ENCODE peak calls at places on chromosomes 7 and 10, in four cellular contexts. One of them, this sample, is unnamed.
A peak's percentile ranks its signal among the peaks of the same experiment; 100 is the strongest.

GRCh38 chr7:107697246-107698044 is 36.8 kb downstream of the SLC26A4 start:
- DNase-seq in adrenal gland: no peak
- DNase-seq in aorta: no peak
- DNase-seq in endothelial cell of umbilical vein: peak; percentile 26
- DNase-seq in this sample: no peak

GRCh38 chr7:66542528-66543373 is 85.9 kb upstream of the KCTD7 start:
- DNase-seq in endothelial cell of umbilical vein: no peak
- DNase-seq in adrenal gland: no peak
- DNase-seq in aorta: no peak
- DNase-seq in this sample: no peak

GRCh38 chr10:97503413-97503812 is 4.7 kb downstream of the UBTD1 start:
- DNase-seq in aorta: peak; percentile 54
- DNase-seq in adrenal gland: no peak
- DNase-seq in endothelial cell of umbilical vein: no peak
- DNase-seq in this sample: no peak

GRCh38 chr10:5343561-5343960 is 21.2 kb upstream of the UCN3 start:
- DNase-seq in endothelial cell of umbilical vein: no peak
- DNase-seq in aorta: no peak
- DNase-seq in adrenal gland: no peak
- DNase-seq in this sample: peak; percentile 4

GRCh38 chr7:39749177-39749576 is 125.8 kb downstream of the RALA start:
- DNase-seq in adrenal gland: no peak
- DNase-seq in aorta: no peak
- DNase-seq in endothelial cell of umbilical vein: peak; percentile 14
- DNase-seq in this sample: no peak

GRCh38 chr7:98713411-98713810 is 96.3 kb downstream of the NPTX2 start:
- DNase-seq in endothelial cell of umbilical vein: no peak
- DNase-seq in adrenal gland: no peak
- DNase-seq in aorta: no peak
- DNase-seq in this sample: no peak

GRCh38 chr10:42933454-42934340 is 143.2 kb upstream of the RET start:
- DNase-seq in aorta: no peak
- DNase-seq in endothelial cell of umbilical vein: peak; percentile 21
- DNase-seq in adrenal gland: no peak
- DNase-seq in this sample: no peak

GRCh38 chr7:1747004-1747801 is 77.1 kb downstream of the ELFN1 start:
- DNase-seq in adrenal gland: no peak
- DNase-seq in aorta: peak; percentile 26
- DNase-seq in endothelial cell of umbilical vein: no peak
- DNase-seq in this sample: no peak

GRCh38 chr7:25694690-25695089 is 457.3 kb upstream of the NFE2L3 start:
- DNase-seq in adrenal gland: no peak
- DNase-seq in aorta: no peak
- DNase-seq in endothelial cell of umbilical vein: peak; percentile 36
- DNase-seq in this sample: no peak

GRCh38 chr10:46524471-46525176 is 31.8 kb downstream of the GPRIN2 start:
- DNase-seq in aorta: peak; percentile 60
- DNase-seq in endothelial cell of umbilical vein: peak; percentile 51
- DNase-seq in adrenal gland: no peak
- DNase-seq in this sample: no peak

GRCh38 chr7:110835209-110835608 is 255.7 kb upstream of the LRRN3 start:
- DNase-seq in endothelial cell of umbilical vein: no peak
- DNase-seq in aorta: no peak
- DNase-seq in adrenal gland: peak; percentile 29
- DNase-seq in this sample: no peak

GRCh38 chr10:24952146-24952700 is at the start of gene PRTFDC1:
- DNase-seq in adrenal gland: peak; percentile 66
- DNase-seq in endothelial cell of umbilical vein: peak; percentile 40
- DNase-seq in aorta: peak; percentile 63
- DNase-seq in this sample: no peak

GRCh38 chr7:134856692-134857091 is 77.3 kb downstream of the CALD1 start:
- DNase-seq in aorta: no peak
- DNase-seq in endothelial cell of umbilical vein: peak; percentile 50
- DNase-seq in adrenal gland: no peak
- DNase-seq in this sample: no peak

GRCh38 chr7:136183981-136184380 is 206.8 kb upstream of the MTPN start:
- DNase-seq in aorta: no peak
- DNase-seq in adrenal gland: no peak
- DNase-seq in endothelial cell of umbilical vein: no peak
- DNase-seq in this sample: no peak

GRCh38 chr10:128602183-128602582 is 476.0 kb upstream of the MKI67 start:
- DNase-seq in aorta: no peak
- DNase-seq in endothelial cell of umbilical vein: no peak
- DNase-seq in adrenal gland: no peak
- DNase-seq in this sample: no peak

GRCh38 chr10:127044191-127044590 is 139.0 kb downstream of the DOCK1 start:
- DNase-seq in adrenal gland: no peak
- DNase-seq in endothelial cell of umbilical vein: no peak
- DNase-seq in aorta: no peak
- DNase-seq in this sample: no peak

GRCh38 chr7:107468824-107469223 is 1.0 kb upstream of the GPR22 start:
- DNase-seq in aorta: no peak
- DNase-seq in endothelial cell of umbilical vein: no peak
- DNase-seq in adrenal gland: no peak
- DNase-seq in this sample: no peak

GRCh38 chr10:119412244-119412750 is 130.2 kb downstream of the RGS10 start:
- DNase-seq in adrenal gland: peak; percentile 72
- DNase-seq in aorta: peak; percentile 88
- DNase-seq in endothelial cell of umbilical vein: peak; percentile 50
- DNase-seq in this sample: no peak

GRCh38 chr7:73556208-73557107 is 1.0 kb downstream of the BCL7B start:
- DNase-seq in aorta: no peak
- DNase-seq in adrenal gland: no peak
- DNase-seq in endothelial cell of umbilical vein: no peak
- DNase-seq in this sample: no peak

GRCh38 chr7:149196151-149196704 is 882 bp downstream of the ZNF282 start:
- DNase-seq in adrenal gland: no peak
- DNase-seq in aorta: no peak
- DNase-seq in endothelial cell of umbilical vein: peak; percentile 49
- DNase-seq in this sample: no peak

GRCh38 chr7:91168766-91169518 is 95.3 kb upstream of the FZD1 start:
- DNase-seq in endothelial cell of umbilical vein: no peak
- DNase-seq in adrenal gland: no peak
- DNase-seq in aorta: no peak
- DNase-seq in this sample: no peak

GRCh38 chr7:2477447-2478386 is 1.5 kb upstream of the GRIFIN start:
- DNase-seq in adrenal gland: peak; percentile 65
- DNase-seq in aorta: peak; percentile 77
- DNase-seq in endothelial cell of umbilical vein: peak; percentile 53
- DNase-seq in this sample: peak; percentile 74

GRCh38 chr10:48634984-48635557 is 30.2 kb upstream of the ARHGAP22 start:
- DNase-seq in adrenal gland: no peak
- DNase-seq in aorta: no peak
- DNase-seq in endothelial cell of umbilical vein: no peak
- DNase-seq in this sample: no peak

GRCh38 chr7:16034866-16035265 is 348.4 kb upstream of the MEOX2 start:
- DNase-seq in endothelial cell of umbilical vein: no peak
- DNase-seq in adrenal gland: no peak
- DNase-seq in aorta: no peak
- DNase-seq in this sample: no peak

GRCh38 chr7:33554046-33554445 is 351.3 kb upstream of the BMPER start:
- DNase-seq in adrenal gland: no peak
- DNase-seq in endothelial cell of umbilical vein: no peak
- DNase-seq in aorta: no peak
- DNase-seq in this sample: no peak

GRCh38 chr7:82605247-82605864 is 161.8 kb upstream of the CACNA2D1 start:
- DNase-seq in aorta: no peak
- DNase-seq in adrenal gland: peak; percentile 25
- DNase-seq in endothelial cell of umbilical vein: peak; percentile 62
- DNase-seq in this sample: no peak

GRCh38 chr10:113093188-113094113 is 143.4 kb downstream of the TCF7L2 start:
- DNase-seq in aorta: no peak
- DNase-seq in adrenal gland: no peak
- DNase-seq in endothelial cell of umbilical vein: peak; percentile 77
- DNase-seq in this sample: peak; percentile 15

GRCh38 chr7:30347226-30348082 is 63.1 kb downstream of the ZNRF2 start:
- DNase-seq in adrenal gland: no peak
- DNase-seq in endothelial cell of umbilical vein: no peak
- DNase-seq in aorta: no peak
- DNase-seq in this sample: no peak

GRCh38 chr10:5943536-5943935 is 33.8 kb downstream of the IL15RA start:
- DNase-seq in endothelial cell of umbilical vein: peak; percentile 58
- DNase-seq in adrenal gland: peak; percentile 39
- DNase-seq in aorta: peak; percentile 88
- DNase-seq in this sample: no peak

GRCh38 chr10:103475437-103475836 is 3.6 kb downstream of the CALHM3 start:
- DNase-seq in endothelial cell of umbilical vein: no peak
- DNase-seq in aorta: no peak
- DNase-seq in adrenal gland: no peak
- DNase-seq in this sample: no peak

GRCh38 chr10:55374917-55375316 is 573.9 kb upstream of the PCDH15 start:
- DNase-seq in adrenal gland: no peak
- DNase-seq in endothelial cell of umbilical vein: peak; percentile 38
- DNase-seq in aorta: no peak
- DNase-seq in this sample: no peak

GRCh38 chr7:51961804-51962203 is 645.2 kb upstream of the COBL start:
- DNase-seq in endothelial cell of umbilical vein: no peak
- DNase-seq in aorta: no peak
- DNase-seq in adrenal gland: no peak
- DNase-seq in this sample: no peak

GRCh38 chr10:26733750-26734568 is 36.5 kb downstream of the PDSS1 start:
- DNase-seq in aorta: no peak
- DNase-seq in endothelial cell of umbilical vein: no peak
- DNase-seq in adrenal gland: no peak
- DNase-seq in this sample: no peak

GRCh38 chr7:143359769-143360168 is 2.7 kb downstream of the FAM131B start:
- DNase-seq in adrenal gland: no peak
- DNase-seq in aorta: no peak
- DNase-seq in endothelial cell of umbilical vein: no peak
- DNase-seq in this sample: no peak

GRCh38 chr10:69640196-69640980 is 10.3 kb downstream of the FAM241B start:
- DNase-seq in endothelial cell of umbilical vein: no peak
- DNase-seq in aorta: no peak
- DNase-seq in adrenal gland: no peak
- DNase-seq in this sample: no peak

GRCh38 chr7:155792315-155792960 is 19.8 kb downstream of the SHH start:
- DNase-seq in adrenal gland: no peak
- DNase-seq in endothelial cell of umbilical vein: no peak
- DNase-seq in aorta: no peak
- DNase-seq in this sample: no peak

DNA sequence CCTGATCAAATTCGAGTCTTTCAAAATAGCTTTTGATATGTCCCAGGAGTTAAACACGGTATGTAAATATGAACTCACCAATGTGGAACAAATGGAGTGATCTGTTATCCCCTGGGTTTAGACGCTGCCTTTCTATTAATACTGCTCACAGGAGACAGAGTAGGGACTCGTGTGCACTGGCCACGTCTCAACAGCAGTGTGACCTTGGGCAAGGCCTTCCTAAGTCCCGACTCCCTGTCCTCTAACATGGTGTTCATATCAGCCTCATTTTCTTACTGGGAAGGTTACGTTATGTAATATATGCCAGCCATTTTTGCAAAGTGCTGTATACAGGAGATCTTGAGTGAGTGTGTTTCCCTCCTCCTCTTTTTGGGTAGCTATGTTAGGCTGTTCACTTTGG is 1.8 kb downstream of the WDR37 start:
- DNase-seq in aorta: no peak
- DNase-seq in endothelial cell of umbilical vein: no peak
- DNase-seq in adrenal gland: no peak
- DNase-seq in this sample: no peak
- H3K27ac ChIP-seq in aorta: no peak overlapping the region
- H3K27ac ChIP-seq in endothelial cell of umbilical vein: no peak overlapping the region
- H3K27ac ChIP-seq in adrenal gland: peak overlapping the region; percentile 99
- H3K27ac ChIP-seq in this sample: no peak overlapping the region

GRCh38 chr7:19114591-19114855 is 2.9 kb downstream of the TWIST1 start:
- DNase-seq in adrenal gland: no peak
- DNase-seq in endothelial cell of umbilical vein: no peak
- DNase-seq in aorta: no peak
- DNase-seq in this sample: no peak

GRCh38 chr7:19111474-19112143 is 5.8 kb downstream of the TWIST1 start:
- DNase-seq in endothelial cell of umbilical vein: no peak
- DNase-seq in adrenal gland: no peak
- DNase-seq in aorta: no peak
- DNase-seq in this sample: no peak

GRCh38 chr7:19112290-19113000 is 5.0 kb downstream of the TWIST1 start:
- DNase-seq in adrenal gland: no peak
- DNase-seq in aorta: peak; percentile 43
- DNase-seq in endothelial cell of umbilical vein: no peak
- DNase-seq in this sample: no peak

GRCh38 chr7:19113855-19114590 is 3.4 kb downstream of the TWIST1 start:
- DNase-seq in endothelial cell of umbilical vein: no peak
- DNase-seq in adrenal gland: no peak
- DNase-seq in aorta: no peak
- DNase-seq in this sample: no peak

GRCh38 chr7:19113001-19113349 is 4.5 kb downstream of the TWIST1 start:
- DNase-seq in adrenal gland: no peak
- DNase-seq in aorta: no peak
- DNase-seq in endothelial cell of umbilical vein: no peak
- DNase-seq in this sample: no peak
- H3K4me1 ChIP-seq in adrenal gland: peaks cover 11% of the 10 kb centered on the region
- H3K4me1 ChIP-seq in aorta: no peaks in the 10 kb centered on the region
- H3K4me1 ChIP-seq in endothelial cell of umbilical vein: peaks cover 9% of the 10 kb centered on the region
- H3K4me1 ChIP-seq in this sample: no peaks in the 10 kb centered on the region

GRCh38 chr10:66457629-66458028 is 468.2 kb upstream of the LRRTM3 start:
- DNase-seq in adrenal gland: no peak
- DNase-seq in endothelial cell of umbilical vein: no peak
- DNase-seq in aorta: no peak
- DNase-seq in this sample: no peak

DNA sequence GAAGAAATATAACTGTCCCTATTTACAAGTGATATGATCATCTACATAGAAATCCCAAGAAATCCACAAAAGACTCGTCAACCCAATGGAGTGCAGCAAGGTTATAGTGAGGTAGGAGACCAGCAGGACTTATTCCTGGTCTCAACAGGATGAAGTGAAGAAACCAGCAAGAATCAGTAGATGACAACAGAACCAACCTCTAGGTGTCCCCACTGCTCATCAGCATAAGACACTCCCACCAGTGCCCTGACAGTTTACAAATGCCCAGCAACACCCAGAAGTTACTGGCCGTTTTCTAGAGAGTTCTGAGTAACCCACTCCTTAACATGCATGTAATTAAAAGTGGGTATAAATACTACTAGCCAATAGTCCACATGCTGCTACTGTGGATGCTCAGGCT is 470.5 kb upstream of the LRRTM3 start:
- DNase-seq in endothelial cell of umbilical vein: no peak
- DNase-seq in aorta: no peak
- DNase-seq in adrenal gland: no peak
- DNase-seq in this sample: no peak
- H3K9me3 ChIP-seq in endothelial cell of umbilical vein: peaks cover 5% of the 10 kb centered on the region
- H3K9me3 ChIP-seq in aorta: no peaks in the 10 kb centered on the region
- H3K9me3 ChIP-seq in adrenal gland: no peaks in the 10 kb centered on the region
- H3K9me3 ChIP-seq in this sample: peaks cover 5% of the 10 kb centered on the region

GRCh38 chr7:137969828-137970227 is 32.1 kb downstream of the CREB3L2 start:
- DNase-seq in endothelial cell of umbilical vein: no peak
- DNase-seq in adrenal gland: no peak
- DNase-seq in aorta: no peak
- DNase-seq in this sample: no peak

GRCh38 chr7:137966636-137967142 is 35.2 kb downstream of the CREB3L2 start:
- DNase-seq in endothelial cell of umbilical vein: no peak
- DNase-seq in adrenal gland: no peak
- DNase-seq in aorta: no peak
- DNase-seq in this sample: no peak

GRCh38 chr7:137967143-137968018 is 34.5 kb downstream of the CREB3L2 start:
- DNase-seq in adrenal gland: no peak
- DNase-seq in endothelial cell of umbilical vein: peak; percentile 66
- DNase-seq in aorta: no peak
- DNase-seq in this sample: no peak

GRCh38 chr7:137968890-137969289 is 33.0 kb downstream of the CREB3L2 start:
- DNase-seq in aorta: no peak
- DNase-seq in adrenal gland: no peak
- DNase-seq in endothelial cell of umbilical vein: no peak
- DNase-seq in this sample: no peak

GRCh38 chr7:137970263-137970975 is 31.5 kb downstream of the CREB3L2 start:
- DNase-seq in aorta: peak; percentile 82
- DNase-seq in endothelial cell of umbilical vein: peak; percentile 84
- DNase-seq in adrenal gland: no peak
- DNase-seq in this sample: no peak
- H3K27ac ChIP-seq in aorta: peak overlapping the region; percentile 95
- H3K27ac ChIP-seq in endothelial cell of umbilical vein: peak overlapping the region; percentile 70
- H3K27ac ChIP-seq in adrenal gland: peak overlapping the region; percentile 71
- H3K27ac ChIP-seq in this sample: no peak overlapping the region